ENCODE peak calls at places on chromosomes 16 and 17, in ten cellular contexts. One of them, this sample, is unnamed.

GRCh38 chr17:1077536-1078061 is 80.7 kb downstream of the TIMM22 start:
- DNase-seq in stomach: no peak
- DNase-seq in GM10248: no peak
- DNase-seq in neural crest cell: no peak
- DNase-seq in substantia nigra: no peak
- DNase-seq in activated T-cell treated with anti-CD3 and anti-CD28 coated beads, Interleukin-2, amount 50 U/mL, for 72 hours: no peak
- DNase-seq in cerebellar cortex: no peak
- DNase-seq in MM.1S: peak
- DNase-seq in globus pallidus: no peak
- DNase-seq in GM03348: no peak
- DNase-seq in this sample: no peak

GRCh38 chr17:77473615-77474226 is 333.0 kb downstream of the SEC14L1 start:
- DNase-seq in substantia nigra: no peak
- DNase-seq in globus pallidus: no peak
- DNase-seq in GM03348: no peak
- DNase-seq in stomach: no peak
- DNase-seq in MM.1S: peak
- DNase-seq in activated T-cell treated with anti-CD3 and anti-CD28 coated beads, Interleukin-2, amount 50 U/mL, for 72 hours: peak
- DNase-seq in cerebellar cortex: no peak
- DNase-seq in GM10248: no peak
- DNase-seq in neural crest cell: no peak
- DNase-seq in this sample: no peak

GRCh38 chr16:71250461-71251232 is 20.1 kb upstream of the HYDIN start:
- DNase-seq in stomach: no peak
- DNase-seq in cerebellar cortex: no peak
- DNase-seq in GM03348: no peak
- DNase-seq in activated T-cell treated with anti-CD3 and anti-CD28 coated beads, Interleukin-2, amount 50 U/mL, for 72 hours: no peak
- DNase-seq in substantia nigra: no peak
- DNase-seq in GM10248: no peak
- DNase-seq in MM.1S: no peak
- DNase-seq in globus pallidus: no peak
- DNase-seq in neural crest cell: no peak
- DNase-seq in this sample: no peak

GRCh38 chr17:82835766-82836512 is 3.9 kb downstream of the ZNF750 start:
- DNase-seq in cerebellar cortex: no peak
- DNase-seq in GM10248: no peak
- DNase-seq in stomach: no peak
- DNase-seq in substantia nigra: no peak
- DNase-seq in activated T-cell treated with anti-CD3 and anti-CD28 coated beads, Interleukin-2, amount 50 U/mL, for 72 hours: no peak
- DNase-seq in globus pallidus: no peak
- DNase-seq in GM03348: no peak
- DNase-seq in MM.1S: no peak
- DNase-seq in neural crest cell: no peak
- DNase-seq in this sample: no peak

GRCh38 chr17:16989230-16989952 is 17.5 kb upstream of the TNFRSF13B start:
- DNase-seq in activated T-cell treated with anti-CD3 and anti-CD28 coated beads, Interleukin-2, amount 50 U/mL, for 72 hours: no peak
- DNase-seq in cerebellar cortex: no peak
- DNase-seq in substantia nigra: no peak
- DNase-seq in globus pallidus: no peak
- DNase-seq in MM.1S: peak
- DNase-seq in GM10248: peak
- DNase-seq in neural crest cell: no peak
- DNase-seq in stomach: no peak
- DNase-seq in GM03348: no peak
- DNase-seq in this sample: peak

GRCh38 chr17:75491680-75492079 is 23.7 kb downstream of the CASKIN2 start:
- DNase-seq in globus pallidus: no peak
- DNase-seq in stomach: no peak
- DNase-seq in MM.1S: no peak
- DNase-seq in substantia nigra: no peak
- DNase-seq in GM03348: no peak
- DNase-seq in cerebellar cortex: no peak
- DNase-seq in activated T-cell treated with anti-CD3 and anti-CD28 coated beads, Interleukin-2, amount 50 U/mL, for 72 hours: no peak
- DNase-seq in GM10248: no peak
- DNase-seq in neural crest cell: no peak
- DNase-seq in this sample: no peak

GRCh38 chr16:77585852-77586251 is 136.5 kb upstream of the NUDT7 start:
- DNase-seq in MM.1S: no peak
- DNase-seq in substantia nigra: no peak
- DNase-seq in GM03348: no peak
- DNase-seq in neural crest cell: no peak
- DNase-seq in GM10248: no peak
- DNase-seq in stomach: no peak
- DNase-seq in globus pallidus: no peak
- DNase-seq in cerebellar cortex: peak
- DNase-seq in activated T-cell treated with anti-CD3 and anti-CD28 coated beads, Interleukin-2, amount 50 U/mL, for 72 hours: peak
- DNase-seq in this sample: no peak

GRCh38 chr16:21959050-21959449 is 5.9 kb downstream of the UQCRC2 start:
- DNase-seq in cerebellar cortex: no peak
- DNase-seq in MM.1S: no peak
- DNase-seq in substantia nigra: no peak
- DNase-seq in activated T-cell treated with anti-CD3 and anti-CD28 coated beads, Interleukin-2, amount 50 U/mL, for 72 hours: no peak
- DNase-seq in stomach: no peak
- DNase-seq in GM03348: no peak
- DNase-seq in neural crest cell: no peak
- DNase-seq in GM10248: no peak
- DNase-seq in globus pallidus: no peak
- DNase-seq in this sample: no peak

GRCh38 chr17:74147436-74147835 is 56.0 kb upstream of the RPL38 start:
- DNase-seq in MM.1S: no peak
- DNase-seq in GM10248: no peak
- DNase-seq in globus pallidus: no peak
- DNase-seq in substantia nigra: no peak
- DNase-seq in stomach: no peak
- DNase-seq in cerebellar cortex: no peak
- DNase-seq in activated T-cell treated with anti-CD3 and anti-CD28 coated beads, Interleukin-2, amount 50 U/mL, for 72 hours: no peak
- DNase-seq in neural crest cell: no peak
- DNase-seq in GM03348: no peak
- DNase-seq in this sample: no peak

GRCh38 chr16:11200523-11201063 is 55.4 kb downstream of the SOCS1 start:
- DNase-seq in MM.1S: no peak
- DNase-seq in cerebellar cortex: no peak
- DNase-seq in stomach: no peak
- DNase-seq in GM03348: no peak
- DNase-seq in substantia nigra: no peak
- DNase-seq in activated T-cell treated with anti-CD3 and anti-CD28 coated beads, Interleukin-2, amount 50 U/mL, for 72 hours: no peak
- DNase-seq in neural crest cell: no peak
- DNase-seq in globus pallidus: no peak
- DNase-seq in GM10248: no peak
- DNase-seq in this sample: no peak